ENCODE peak calls at places on chromosomes 6 and 20, in eight cellular contexts. C is HCT116, P is neural progenitor cell, M is PC-3, T is SK-N-SH, Q is hepatocyte, L is GM23338, R is MM.1S. Y is an unnamed sample.

GRCh38 chr6:10404799-10405524 is 9.9 kb downstream of the TFAP2A start:
- DNase-seq in P (no peak), C (no peak), M (peak; percentile 12), L (peak; percentile 60), Q (no peak), T (no peak), R (no peak), Y (no peak)

GRCh38 chr6:136351518-136352106 is 62.0 kb upstream of the BCLAF1 start:
- DNase-seq in P (peak; percentile 31), R (no peak), M (no peak), L (peak; percentile 16), T (no peak), C (no peak), Q (no peak), Y (no peak)

GRCh38 chr6:141451508-141452353 is 681.0 kb upstream of the GJE1 start:
- DNase-seq in L (peak; percentile 73), R (no peak), M (peak; percentile 70), Q (no peak), P (peak; percentile 52), T (no peak), C (peak; percentile 3), Y (no peak)

GRCh38 chr6:106509420-106510089 is 119.7 kb downstream of the RTN4IP1 start:
- DNase-seq in P (peak; percentile 77), C (no peak), T (peak; percentile 17), L (peak; percentile 82), M (no peak), R (no peak), Q (no peak), Y (peak; percentile 83)

GRCh38 chr6:74451953-74452352 is 753.9 kb downstream of the COL12A1 start:
- DNase-seq in M (no peak), C (no peak), R (no peak), P (no peak), Q (no peak), T (no peak), L (no peak), Y (no peak)

GRCh38 chr20:1815502-1816085 is 79.6 kb upstream of the SIRPA start:
- DNase-seq in Q (no peak), P (no peak), T (no peak), R (no peak), C (no peak), M (no peak), L (no peak), Y (no peak)

GRCh38 chr6:99458319-99458718 is 33.2 kb upstream of the PNISR start:
- DNase-seq in P (peak; percentile 51), R (peak; percentile 13), L (peak; percentile 85), Q (peak; percentile 6), M (peak; percentile 60), C (peak; percentile 45), T (no peak), Y (peak; percentile 43)

GRCh38 chr6:168326294-168327261 is 7.0 kb upstream of the DACT2 start:
- DNase-seq in C (no peak), P (peak; percentile 47), M (peak; percentile 4), T (no peak), L (peak; percentile 79), Q (peak; percentile 44), R (no peak), Y (no peak)

GRCh38 chr6:164507197-164507957 is 802.0 kb downstream of the C6orf118 start:
- DNase-seq in L (peak; percentile 1), Q (no peak), P (no peak), C (no peak), T (no peak), M (no peak), R (peak; percentile 76), Y (peak; percentile 32)

GRCh38 chr20:434661-435419 is 26.7 kb downstream of the RBCK1 start:
- DNase-seq in C (no peak), R (no peak), Q (no peak), L (no peak), P (no peak), M (no peak), T (no peak), Y (no peak)

GRCh38 chr6:1216488-1216974 is 95.4 kb upstream of the FOXQ1 start:
- DNase-seq in T (no peak), P (no peak), C (no peak), M (no peak), R (no peak), L (no peak), Q (no peak), Y (no peak)

GRCh38 chr20:58131581-58132142 is 96.8 kb downstream of the ANKRD60 start:
- DNase-seq in L (no peak), P (no peak), M (peak; percentile 98), R (no peak), T (no peak), Q (no peak), C (peak; percentile 27), Y (no peak)

GRCh38 chr6:16420715-16421461 is 182.5 kb downstream of the GMPR start:
- DNase-seq in P (no peak), T (no peak), Q (peak; percentile 33), L (peak; percentile 10), C (no peak), R (peak; percentile 61), M (peak; percentile 43), Y (peak; percentile 30)

GRCh38 chr20:48265791-48266190 is 480.5 kb upstream of the SULF2 start:
- DNase-seq in T (no peak), R (no peak), M (no peak), L (no peak), P (no peak), Q (no peak), C (no peak), Y (no peak)

GRCh38 chr20:37456948-37457347 is 64.1 kb upstream of the NNAT start:
- DNase-seq in T (no peak), Q (no peak), R (no peak), L (no peak), P (no peak), M (no peak), C (no peak), Y (no peak)

GRCh38 chr6:125867483-125867935 is 76.7 kb downstream of the NCOA7 start:
- DNase-seq in P (peak; percentile 2), T (no peak), Q (peak; percentile 25), C (peak; percentile 47), L (peak; percentile 94), M (peak; percentile 87), R (no peak), Y (no peak)

DNA sequence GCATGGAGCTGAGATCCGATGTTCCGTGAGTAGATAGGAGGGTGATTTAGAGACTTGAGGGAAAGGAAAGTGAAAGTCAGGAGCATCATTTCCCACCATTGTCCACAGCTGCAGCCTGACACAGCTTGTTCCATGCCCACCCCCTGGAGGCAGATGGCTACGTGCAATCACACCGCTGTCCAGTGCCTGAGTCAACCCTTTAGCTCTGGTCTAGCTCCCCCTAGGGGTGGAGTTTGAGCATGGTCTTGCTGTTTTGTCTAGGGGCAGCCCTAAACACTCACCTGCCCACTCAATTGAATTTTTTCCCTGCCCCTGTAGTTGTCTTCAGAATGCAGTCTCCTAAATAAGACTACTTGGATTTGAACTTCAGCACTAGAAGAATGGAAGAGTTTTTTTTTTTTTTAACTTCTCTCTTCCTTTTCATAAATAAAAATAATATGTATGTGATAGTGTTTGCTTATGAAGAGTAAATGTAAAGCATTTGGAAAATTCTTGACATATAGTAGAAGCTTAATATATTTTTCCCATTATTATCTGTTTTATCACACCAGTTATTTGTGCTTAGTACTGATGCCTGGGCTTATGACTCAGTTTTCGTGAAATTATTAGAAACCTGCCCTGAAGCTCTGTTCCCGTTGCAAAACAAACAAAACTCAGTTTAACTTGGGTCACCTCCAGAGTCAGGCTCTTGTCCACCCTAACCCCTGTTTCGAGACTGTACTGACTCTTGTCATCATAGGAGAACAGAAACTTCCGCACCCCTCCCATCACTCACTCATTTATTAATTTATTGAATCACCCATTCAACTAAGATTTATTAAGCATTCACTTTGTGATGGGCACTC is 814.8 kb downstream of the MAFB start:
- DNase-seq in Q (peak; percentile 89), C (peak; percentile 15), M (peak; percentile 33), T (peak; percentile 53), P (peak; percentile 94), R (peak; percentile 74), L (peak; percentile 96), Y (peak; percentile 52)
- TF ChIP-seq EZH2phosphoT487 in Q (no peak), C (no peak), M (no peak), T (no peak), P (no peak), R (no peak), L (no peak), Y (no peak)

GRCh38 chr6:79607000-79607399 is 24.1 kb upstream of the SH3BGRL2 start:
- DNase-seq in M (no peak), C (no peak), R (no peak), L (no peak), P (no peak), T (no peak), Q (no peak), Y (no peak)
- TF ChIP-seq CTCF in M (no peak), C (no peak), R (no peak), L (no peak), P (no peak), T (no peak), Q (no peak), Y (no peak)

GRCh38 chr6:157757430-157758403 is 65.3 kb upstream of the SNX9 start:
- DNase-seq in L (no peak), P (no peak), C (no peak), R (no peak), T (no peak), M (no peak), Q (no peak), Y (no peak)

GRCh38 chr6:157755032-157755751 is 67.9 kb upstream of the SNX9 start:
- DNase-seq in L (no peak), C (no peak), P (peak; percentile 9), T (no peak), Q (no peak), R (no peak), M (peak; percentile 42), Y (no peak)

GRCh38 chr6:157754351-157754750 is 68.7 kb upstream of the SNX9 start:
- DNase-seq in P (no peak), Q (no peak), L (no peak), M (no peak), C (no peak), T (no peak), R (no peak), Y (no peak)

GRCh38 chr6:157756708-157757429 is 66.2 kb upstream of the SNX9 start:
- DNase-seq in M (peak; percentile 83), C (peak; percentile 71), R (peak; percentile 51), P (peak; percentile 87), L (peak; percentile 94), Q (peak; percentile 93), T (peak; percentile 79), Y (peak; percentile 74)

DNA sequence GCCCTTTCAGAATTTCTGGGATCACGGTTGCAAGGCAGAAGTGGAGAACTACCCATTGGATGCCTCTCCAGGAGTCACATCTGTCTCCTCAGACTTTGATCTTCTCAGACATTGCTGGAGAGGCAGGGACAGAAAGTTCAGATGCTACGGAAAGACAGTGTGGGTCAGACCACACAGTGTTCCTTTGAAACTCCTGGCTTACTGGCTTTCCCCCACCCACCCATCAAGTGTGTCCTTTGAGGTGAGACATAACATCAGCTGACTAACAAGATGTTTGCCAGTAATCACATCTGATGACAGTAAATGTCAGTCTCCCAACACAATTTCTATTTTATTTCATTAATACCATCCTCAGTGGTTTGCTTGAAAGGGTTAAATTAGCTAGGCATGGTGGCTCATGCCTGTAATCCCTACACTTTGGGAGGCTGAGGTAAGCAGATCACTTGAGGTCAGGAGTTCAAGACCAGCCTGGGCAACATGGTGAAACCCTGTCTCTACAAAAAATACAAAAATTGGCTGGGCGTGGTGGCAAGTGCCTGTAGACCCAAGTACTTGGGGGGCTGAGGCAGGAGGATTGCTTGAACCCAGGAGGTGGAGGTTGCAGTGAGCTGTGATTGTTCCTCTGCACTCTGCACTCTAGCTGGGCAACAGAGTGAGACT is 67.2 kb upstream of the SNX9 start:
- DNase-seq in C (no peak), L (no peak), M (no peak), P (no peak), Q (no peak), T (no peak), R (no peak), Y (no peak)
- TF ChIP-seq EZH2phosphoT487 in C (no peak), L (no peak), M (no peak), P (no peak), Q (no peak), T (no peak), R (no peak), Y (no peak)

GRCh38 chr6:35259194-35259945 is at the start of gene ZNF76:
- DNase-seq in P (peak; percentile 99), Q (peak; percentile 99), T (peak; percentile 99), M (peak; percentile 99), C (peak; percentile 95), L (peak; percentile 99), R (peak; percentile 94), Y (peak; percentile 95)
- TF ChIP-seq CTCF in P (no peak), Q (no peak), T (no peak), M (no peak), C (no peak), L (no peak), R (no peak), Y (no peak)